ENCODE peak calls at places on chromosomes 3 and 15, in six cellular contexts. L, X, R, G, B and Z are unnamed samples.

GRCh38 chr3:177724020-177724638 is 526.8 kb upstream of the TBL1XR1 start:
- DNase-seq in L (no peak), X (no peak), R (no peak), G (no peak), B (no peak), Z (peak)

GRCh38 chr3:114420072-114420471 is 126.2 kb downstream of the TIGIT start:
- DNase-seq in L (no peak), X (no peak), R (peak), G (no peak), B (no peak), Z (no peak)

GRCh38 chr3:31848921-31849320 is 132.1 kb downstream of the OSBPL10 start:
- DNase-seq in L (no peak), X (no peak), R (no peak), G (no peak), B (no peak), Z (no peak)

GRCh38 chr3:96843505-96844203 is 29.3 kb downstream of the EPHA6 start:
- DNase-seq in L (peak), X (no peak), R (no peak), G (no peak), B (no peak), Z (no peak)

GRCh38 chr3:65902304-65902793 is 136.4 kb downstream of the MAGI1 start:
- DNase-seq in L (no peak), X (no peak), R (peak), G (peak), B (no peak), Z (peak)

GRCh38 chr3:141830508-141830907 is 45.9 kb upstream of the ATP1B3 start:
- DNase-seq in L (no peak), X (peak), R (no peak), G (peak), B (no peak), Z (no peak)

GRCh38 chr15:90603893-90604292 is 74.2 kb downstream of the CRTC3 start:
- DNase-seq in L (peak), X (no peak), R (no peak), G (no peak), B (no peak), Z (no peak)

GRCh38 chr15:33852570-33852969 is 115.7 kb upstream of the CHRM5 start:
- DNase-seq in L (peak), X (peak), R (no peak), G (peak), B (no peak), Z (no peak)

GRCh38 chr3:86830566-86830965 is 160.4 kb downstream of the VGLL3 start:
- DNase-seq in L (peak), X (peak), R (no peak), G (peak), B (no peak), Z (no peak)
- H3K9ac ChIP-seq in L (no peak), X (no peak), R (no peak), G (no peak), B (no peak), Z (no peak)

DNA sequence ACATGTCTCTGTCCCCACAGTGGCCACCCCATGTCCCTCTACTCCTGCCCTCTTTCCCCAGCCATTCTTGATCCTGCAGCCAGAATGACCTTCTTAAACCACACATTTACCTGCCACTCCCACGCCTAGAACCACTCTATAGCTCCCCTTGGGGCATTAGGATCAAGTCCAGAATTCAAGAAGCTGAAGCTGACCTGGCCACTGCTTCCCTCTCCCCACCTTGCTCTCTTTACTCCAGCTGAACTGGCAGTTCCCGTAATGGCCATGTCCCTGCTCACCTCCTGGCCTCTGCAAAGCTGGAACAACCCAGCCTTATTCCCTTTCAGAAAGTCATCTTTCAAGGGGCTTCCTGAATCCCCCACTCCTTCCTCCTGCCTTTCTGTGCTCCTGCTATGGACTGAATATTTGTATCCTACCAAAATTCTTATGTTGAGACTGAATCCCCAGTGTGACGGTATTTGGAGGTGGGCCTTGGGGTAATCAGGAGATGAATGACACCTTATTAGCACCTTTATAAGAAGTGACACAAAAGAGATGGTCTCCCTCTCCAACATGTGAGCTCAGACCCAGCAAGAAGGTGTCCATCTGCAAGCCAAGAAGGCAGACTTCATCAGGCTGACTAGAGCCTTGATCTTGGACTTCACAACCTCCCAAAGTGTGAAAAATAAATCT is 3.8 kb downstream of the CSRNP1 start:
- DNase-seq in L (peak), X (no peak), R (no peak), G (no peak), B (no peak), Z (no peak)
- H3K4me3 ChIP-seq in L (peak), X (no peak), R (no peak), G (no peak), B (no peak), Z (peak)

GRCh38 chr3:140465988-140466387 is 211.9 kb upstream of the TRIM42 start:
- DNase-seq in L (no peak), X (no peak), R (no peak), G (no peak), B (no peak), Z (no peak)

GRCh38 chr3:140459462-140459861 is 218.4 kb upstream of the TRIM42 start:
- DNase-seq in L (no peak), X (no peak), R (no peak), G (no peak), B (no peak), Z (no peak)

GRCh38 chr3:140466535-140466934 is 211.3 kb upstream of the TRIM42 start:
- DNase-seq in L (no peak), X (no peak), R (no peak), G (no peak), B (no peak), Z (no peak)

GRCh38 chr3:140467104-140467577 is 210.7 kb upstream of the TRIM42 start:
- DNase-seq in L (peak), X (no peak), R (peak), G (peak), B (no peak), Z (no peak)

GRCh38 chr3:140463401-140463800 is 214.5 kb upstream of the TRIM42 start:
- DNase-seq in L (no peak), X (no peak), R (no peak), G (no peak), B (no peak), Z (no peak)
- H3K27ac ChIP-seq in L (no peak), X (no peak), R (no peak), G (no peak), B (no peak), Z (no peak)

GRCh38 chr3:55585856-55586255 is 98.8 kb upstream of the WNT5A start:
- DNase-seq in L (no peak), X (no peak), R (no peak), G (no peak), B (no peak), Z (no peak)

GRCh38 chr3:55584030-55584429 is 96.9 kb upstream of the WNT5A start:
- DNase-seq in L (no peak), X (no peak), R (no peak), G (no peak), B (no peak), Z (no peak)

GRCh38 chr3:55579499-55579898 is 92.4 kb upstream of the WNT5A start:
- DNase-seq in L (peak), X (peak), R (no peak), G (no peak), B (no peak), Z (no peak)

GRCh38 chr3:55584716-55585368 is 97.7 kb upstream of the WNT5A start:
- DNase-seq in L (no peak), X (no peak), R (no peak), G (no peak), B (no peak), Z (no peak)

GRCh38 chr3:55583475-55583874 is 96.4 kb upstream of the WNT5A start:
- DNase-seq in L (no peak), X (no peak), R (no peak), G (no peak), B (no peak), Z (no peak)
- H3K9ac ChIP-seq in L (no peak), X (no peak), R (no peak), G (no peak), B (no peak), Z (no peak)

GRCh38 chr3:77042892-77043291 is 3.0 kb downstream of the ROBO2 start:
- DNase-seq in L (peak), X (no peak), R (peak), G (no peak), B (no peak), Z (no peak)
- H3K4me3 ChIP-seq in L (no peak), X (no peak), R (no peak), G (no peak), B (peak), Z (no peak)

GRCh38 chr3:29463306-29463705 is 182.4 kb downstream of the RBMS3 start:
- DNase-seq in L (no peak), X (no peak), R (no peak), G (peak), B (no peak), Z (no peak)

GRCh38 chr3:29465836-29466235 is 185.0 kb downstream of the RBMS3 start:
- DNase-seq in L (peak), X (peak), R (no peak), G (peak), B (no peak), Z (no peak)

GRCh38 chr3:29468150-29468549 is 187.3 kb downstream of the RBMS3 start:
- DNase-seq in L (no peak), X (no peak), R (no peak), G (no peak), B (no peak), Z (no peak)

DNA sequence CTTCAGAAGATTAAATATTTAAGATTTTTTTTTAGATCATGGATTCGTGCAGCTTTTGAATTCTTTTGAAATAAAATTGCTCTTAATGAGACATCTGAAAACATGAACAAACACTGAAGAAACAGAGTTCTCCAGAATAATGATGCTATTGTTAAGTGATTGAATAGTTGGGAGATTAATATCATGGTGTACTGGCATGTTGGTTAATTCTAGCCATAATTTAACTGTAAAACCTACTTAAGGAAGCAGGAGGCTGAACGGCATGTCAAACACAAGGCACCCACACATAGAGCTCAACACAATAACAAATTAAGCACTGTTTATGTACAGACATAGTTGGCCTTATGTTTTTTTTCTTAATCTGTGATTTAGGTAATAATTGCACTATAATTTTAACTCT is 185.6 kb downstream of the RBMS3 start:
- DNase-seq in L (no peak), X (no peak), R (no peak), G (no peak), B (no peak), Z (no peak)
- H3K27ac ChIP-seq in L (peak), X (no peak), R (no peak), G (no peak), B (no peak), Z (no peak)

GRCh38 chr15:39582286-39582976 is 1.6 kb downstream of the THBS1 start:
- DNase-seq in L (peak), X (peak), R (no peak), G (peak), B (no peak), Z (peak)

GRCh38 chr15:39584266-39584659 is 3.4 kb downstream of the THBS1 start:
- DNase-seq in L (no peak), X (no peak), R (no peak), G (no peak), B (no peak), Z (no peak)

GRCh38 chr15:39583586-39584265 is 2.8 kb downstream of the THBS1 start:
- DNase-seq in L (peak), X (peak), R (peak), G (peak), B (peak), Z (peak)

GRCh38 chr15:39581501-39582285 is 814 bp downstream of the THBS1 start:
- DNase-seq in L (peak), X (peak), R (peak), G (peak), B (no peak), Z (peak)

GRCh38 chr15:39582977-39583585 is 2.2 kb downstream of the THBS1 start:
- DNase-seq in L (no peak), X (no peak), R (no peak), G (peak), B (no peak), Z (no peak)
- H3K9ac ChIP-seq in L (peak), X (peak), R (no peak), G (peak), B (no peak), Z (peak)